ENCODE peak calls at places on chromosomes 12 and 14, in six cellular contexts. Y is heart left ventricle, X is omental fat pad, J is NCI-H748 treated with DMSO at 0.1 percent for 48 hours, V is cerebellar cortex, Q is lower lobe of right lung. E is an unnamed sample.
A peak's percentile ranks its signal among the peaks of the same experiment; 100 is the strongest.

GRCh38 chr12:24226745-24227350 is 277.4 kb upstream of the SOX5 start:
- DNase-seq in J (no peak), V (no peak), X (no peak), Y (peak; percentile 41), Q (no peak), E (no peak)

GRCh38 chr12:307406-307805 is 44.8 kb upstream of the SLC6A13 start:
- DNase-seq in J (no peak), X (no peak), V (peak; percentile 89), Y (no peak), Q (no peak), E (no peak)

GRCh38 chr14:95662376-95663186 is 23.6 kb upstream of the TCL1B start:
- DNase-seq in Q (no peak), V (no peak), J (no peak), Y (no peak), X (no peak), E (no peak)

GRCh38 chr14:35418093-35418492 is 13.5 kb upstream of the NFKBIA start:
- DNase-seq in Y (no peak), V (no peak), J (no peak), Q (no peak), X (no peak), E (no peak)

GRCh38 chr12:113194971-113195391 is 9.5 kb downstream of the RITA1 start:
- DNase-seq in Q (no peak), V (no peak), J (no peak), Y (no peak), X (no peak), E (no peak)

GRCh38 chr12:57629897-57630471 is 3.0 kb downstream of the B4GALNT1 start:
- DNase-seq in J (no peak), V (no peak), Q (no peak), X (no peak), Y (no peak), E (no peak)

GRCh38 chr12:129629901-129630300 is 273.9 kb downstream of the TMEM132D start:
- DNase-seq in J (no peak), Y (no peak), Q (no peak), X (no peak), V (no peak), E (no peak)

GRCh38 chr14:101730626-101731186 is 30.8 kb upstream of the PPP2R5C start:
- DNase-seq in Y (no peak), Q (no peak), V (no peak), X (no peak), J (no peak), E (peak; percentile 75)

GRCh38 chr12:131077931-131078391 is 124.3 kb downstream of the ADGRD1 start:
- DNase-seq in J (no peak), V (no peak), X (no peak), Q (no peak), Y (no peak), E (no peak)

GRCh38 chr12:24767016-24767415 is 181.9 kb downstream of the BCAT1 start:
- DNase-seq in X (no peak), V (no peak), J (no peak), Y (no peak), Q (no peak), E (no peak)

GRCh38 chr14:105863296-105864108 is 337.1 kb downstream of the TMEM121 start:
- DNase-seq in X (no peak), V (no peak), Q (no peak), J (no peak), Y (peak; percentile 14), E (peak; percentile 75)

GRCh38 chr12:72264548-72265175 is 7.5 kb upstream of the TRHDE start:
- DNase-seq in X (no peak), Y (no peak), J (peak; percentile 12), Q (no peak), V (peak; percentile 72), E (no peak)

GRCh38 chr14:76236172-76237130 is 84.7 kb downstream of the GPATCH2L start:
- DNase-seq in J (no peak), X (no peak), V (no peak), Y (no peak), Q (no peak), E (no peak)

GRCh38 chr12:10191865-10192264 is 13.0 kb downstream of the TMEM52B start:
- DNase-seq in Q (no peak), J (no peak), Y (no peak), V (no peak), X (no peak), E (no peak)

GRCh38 chr14:61719344-61720301 is 24.3 kb downstream of the HIF1A start:
- DNase-seq in Q (no peak), X (no peak), J (no peak), V (no peak), Y (no peak), E (no peak)

GRCh38 chr12:14635776-14636175 is 60.6 kb downstream of the GUCY2C start:
- DNase-seq in Y (no peak), V (no peak), J (no peak), Q (no peak), X (no peak), E (no peak)

GRCh38 chr12:70724444-70724843 is 87.2 kb upstream of the PTPRB start:
- DNase-seq in Q (no peak), J (peak; percentile 23), Y (no peak), V (no peak), X (no peak), E (no peak)

GRCh38 chr14:60968099-60968498 is 12.8 kb downstream of the TRMT5 start:
- DNase-seq in J (no peak), V (no peak), Y (no peak), X (no peak), Q (no peak), E (no peak)